ENCODE peak calls at places on chromosomes 1 and 21, in six cellular contexts. D, I, V, K, E and Y are unnamed samples.

GRCh38 chr1:39573736-39574624 is 2.6 kb downstream of the PABPC4 start:
- DNase-seq in K (no peak), D (no peak), E (peak), I (no peak), V (peak), Y (no peak)

GRCh38 chr21:14520535-14520934 is 25.6 kb downstream of the SAMSN1 start:
- DNase-seq in V (no peak), E (no peak), D (no peak), K (no peak), I (no peak), Y (no peak)

GRCh38 chr21:40335689-40336088 is 468.5 kb downstream of the PCP4 start:
- DNase-seq in D (no peak), K (no peak), I (no peak), V (no peak), E (no peak), Y (no peak)

GRCh38 chr1:115837386-115837761 is 3.6 kb downstream of the NHLH2 start:
- DNase-seq in D (no peak), V (no peak), E (no peak), I (no peak), K (no peak), Y (no peak)

GRCh38 chr1:226568077-226568831 is 19.7 kb downstream of the STUM start:
- DNase-seq in V (no peak), K (no peak), D (no peak), E (peak), I (no peak), Y (no peak)

GRCh38 chr1:151238467-151238739 is 16.1 kb upstream of the PSMD4 start:
- DNase-seq in E (peak), D (no peak), V (peak), K (no peak), I (no peak), Y (no peak)

GRCh38 chr1:161068306-161069200 is 1.1 kb downstream of the ARHGAP30 start:
- DNase-seq in I (no peak), E (no peak), D (peak), K (peak), V (no peak), Y (no peak)

GRCh38 chr21:28126521-28127317 is 866.0 kb downstream of the LTN1 start:
- DNase-seq in K (no peak), V (no peak), I (no peak), E (no peak), D (no peak), Y (no peak)

GRCh38 chr1:100835866-100836842 is 58.5 kb downstream of the EXTL2 start:
- DNase-seq in V (no peak), D (no peak), K (no peak), E (no peak), I (no peak), Y (no peak)
- TF ChIP-seq CTCF in V (no peak), D (no peak), K (no peak), E (no peak), I (no peak), Y (no peak)

GRCh38 chr1:18608534-18608933 is 22.1 kb upstream of the PAX7 start:
- DNase-seq in V (no peak), I (no peak), D (no peak), E (peak), K (no peak), Y (no peak)
- TF ChIP-seq CTCF in V (no peak), I (no peak), D (peak), E (peak), K (no peak), Y (no peak)

GRCh38 chr1:155973723-155974122 is 4.6 kb downstream of the ARHGEF2 start:
- DNase-seq in I (no peak), D (no peak), E (no peak), K (no peak), V (no peak), Y (no peak)

GRCh38 chr1:155971910-155972809 is 6.2 kb downstream of the ARHGEF2 start:
- DNase-seq in D (no peak), E (no peak), I (no peak), K (no peak), V (no peak), Y (no peak)

GRCh38 chr1:155975375-155976061 is 2.8 kb downstream of the ARHGEF2 start:
- DNase-seq in I (no peak), D (no peak), K (no peak), E (no peak), V (no peak), Y (no peak)

GRCh38 chr1:155976062-155976912 is 2.1 kb downstream of the ARHGEF2 start:
- DNase-seq in E (peak), K (peak), D (no peak), V (peak), I (no peak), Y (no peak)

GRCh38 chr1:155974208-155975165 is 3.9 kb downstream of the ARHGEF2 start:
- DNase-seq in I (no peak), V (no peak), E (no peak), D (no peak), K (no peak), Y (no peak)
- TF ChIP-seq CTCF in I (no peak), V (no peak), E (no peak), D (no peak), K (no peak), Y (no peak)

GRCh38 chr1:237877628-237878027 is 13.1 kb downstream of the ZP4 start:
- DNase-seq in D (no peak), I (no peak), E (no peak), V (peak), K (no peak), Y (no peak)
- TF ChIP-seq CTCF in D (no peak), I (no peak), E (no peak), V (no peak), K (no peak), Y (no peak)

DNA sequence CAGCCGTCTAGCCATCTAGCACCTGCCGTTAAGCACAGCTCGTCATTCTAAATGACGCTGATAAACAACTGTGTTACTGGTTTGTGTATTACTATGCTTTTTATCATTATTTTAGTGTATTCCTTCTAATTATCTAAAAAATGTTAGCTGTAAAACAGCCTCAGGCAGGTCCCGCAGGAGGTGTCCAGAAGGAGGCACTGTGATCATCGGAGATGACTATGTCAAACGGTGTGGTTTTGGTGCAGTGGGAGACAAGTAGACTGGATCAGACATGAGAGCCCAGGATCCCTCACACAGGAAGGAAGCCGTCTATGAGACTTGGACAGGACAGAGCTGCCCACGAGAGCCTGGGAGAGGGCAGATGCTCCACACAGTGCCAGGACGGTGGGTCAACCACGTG is 55.3 kb upstream of the COL6A1 start:
- DNase-seq in E (no peak), K (no peak), D (no peak), V (no peak), I (no peak), Y (no peak)
- TF ChIP-seq CTCF in E (peak), K (no peak), D (no peak), V (no peak), I (no peak), Y (peak)

GRCh38 chr1:236308827-236309226 is 27.1 kb upstream of the ERO1B start:
- DNase-seq in E (no peak), K (peak), D (no peak), V (no peak), I (no peak), Y (no peak)

GRCh38 chr1:236313412-236313811 is 31.7 kb upstream of the ERO1B start:
- DNase-seq in K (no peak), V (no peak), D (no peak), I (no peak), E (no peak), Y (no peak)

GRCh38 chr1:236307437-236307836 is 25.7 kb upstream of the ERO1B start:
- DNase-seq in K (peak), I (no peak), D (no peak), E (no peak), V (no peak), Y (no peak)

GRCh38 chr1:236315092-236315491 is 33.3 kb upstream of the ERO1B start:
- DNase-seq in I (no peak), E (no peak), D (no peak), K (no peak), V (no peak), Y (no peak)

DNA sequence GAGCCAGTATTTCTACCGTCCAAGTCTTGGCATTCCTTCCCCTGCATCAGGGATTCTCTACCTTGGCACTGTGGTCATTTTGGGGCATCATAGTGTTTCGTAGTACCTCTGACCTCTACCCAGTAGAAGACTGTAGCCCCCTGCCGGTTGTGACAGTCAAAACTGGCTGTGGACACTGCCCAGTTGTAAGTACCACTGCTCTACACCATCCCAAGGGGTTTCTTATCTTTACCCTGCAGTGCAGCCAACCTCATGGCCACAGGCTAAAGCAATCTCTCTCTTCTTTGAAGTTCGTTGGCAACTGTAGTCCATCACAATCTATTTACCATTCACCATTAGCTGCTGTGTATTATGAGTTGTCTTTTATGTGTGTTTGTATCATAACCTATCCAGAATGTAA is 29.3 kb upstream of the ERO1B start:
- DNase-seq in I (no peak), V (no peak), E (no peak), D (no peak), K (peak), Y (no peak)
- TF ChIP-seq CTCF in I (no peak), V (no peak), E (no peak), D (no peak), K (no peak), Y (no peak)